ENCODE peak calls at places on chromosome 5, in seven cellular contexts. V is activated T-helper 1 cell treated with Interleukin-2 at 50 U/mL for 16 hours, P is anterior cingulate cortex, W is head of caudate nucleus, H is G401, S is cardiac muscle cell, N is SK-N-DZ. T is an unnamed sample.

GRCh38 chr5:177478711-177479646 is 5.5 kb upstream of the DBN1 start:
- DNase-seq in V (no peak), P (no peak), W (no peak), H (no peak), S (peak), N (peak), T (no peak)

GRCh38 chr5:164680812-164681211 is 1175.4 kb downstream of the MAT2B start:
- DNase-seq in V (no peak), P (no peak), W (no peak), H (no peak), S (no peak), N (no peak), T (no peak)

GRCh38 chr5:43304520-43304919 is 8.7 kb downstream of the HMGCS1 start:
- DNase-seq in V (no peak), P (no peak), W (no peak), H (no peak), S (no peak), N (no peak), T (no peak)

GRCh38 chr5:134138416-134139376 is 24.2 kb downstream of the TCF7 start:
- DNase-seq in V (no peak), P (no peak), W (no peak), H (no peak), S (no peak), N (no peak), T (no peak)

GRCh38 chr5:83654427-83654994 is 66.1 kb downstream of the HAPLN1 start:
- DNase-seq in V (no peak), P (no peak), W (no peak), H (no peak), S (no peak), N (no peak), T (no peak)

GRCh38 chr5:133806847-133807246 is 161.6 kb downstream of the C5orf15 start:
- DNase-seq in V (no peak), P (no peak), W (no peak), H (no peak), S (no peak), N (no peak), T (no peak)

GRCh38 chr5:69444127-69444754 is 29.3 kb downstream of the MARVELD2 start:
- DNase-seq in V (no peak), P (no peak), W (no peak), H (no peak), S (no peak), N (no peak), T (no peak)

GRCh38 chr5:160369990-160370712 is at the start of gene C1QTNF2:
- DNase-seq in V (no peak), P (peak), W (peak), H (peak), S (peak), N (peak), T (no peak)

GRCh38 chr5:14258840-14259239 is 115.7 kb downstream of the TRIO start:
- DNase-seq in V (no peak), P (no peak), W (no peak), H (no peak), S (no peak), N (no peak), T (peak)

GRCh38 chr5:96001262-96001661 is 39.6 kb upstream of the ELL2 start:
- DNase-seq in V (no peak), P (no peak), W (no peak), H (no peak), S (no peak), N (no peak), T (no peak)

GRCh38 chr5:6568909-6569308 is 63.9 kb downstream of the NSUN2 start:
- DNase-seq in V (no peak), P (no peak), W (no peak), H (no peak), S (no peak), N (no peak), T (no peak)

GRCh38 chr5:124735169-124735858 is 11.1 kb downstream of the ZNF608 start:
- DNase-seq in V (no peak), P (no peak), W (peak), H (peak), S (peak), N (peak), T (peak)

GRCh38 chr5:104540448-104540847 is 977.9 kb upstream of the NUDT12 start:
- DNase-seq in V (no peak), P (no peak), W (no peak), H (peak), S (no peak), N (no peak), T (no peak)

GRCh38 chr5:77859306-77859705 is 83.2 kb upstream of the TBCA start:
- DNase-seq in V (no peak), P (no peak), W (no peak), H (no peak), S (no peak), N (no peak), T (no peak)

T was measured in NCI-H526 treated with DMSO at 0.1 percent for 48 hours.